ENCODE peak calls at places on chromosomes 5 and 9, in four cellular contexts. H is C1 segment of cervical spinal cord; D is bronchial epithelial cell; I is activated T-cell treated with anti-CD3 and anti-CD28 coated beads, Interleukin-2, amount 50 U/mL, for 72 hours. S is an unnamed sample.

GRCh38 chr5:44943637-44944036 is 134.9 kb downstream of the MRPS30 start:
- DNase-seq in I (no peak), D (no peak), H (no peak), S (no peak)

GRCh38 chr9:84310903-84311302 is 29.7 kb downstream of the SLC28A3 start:
- DNase-seq in I (no peak), D (no peak), H (no peak), S (no peak)

GRCh38 chr9:134950811-134951210 is 33.1 kb upstream of the FCN1 start:
- DNase-seq in H (no peak), I (no peak), D (no peak), S (no peak)

GRCh38 chr5:119470851-119471451 is 18.7 kb downstream of the HSD17B4 start:
- DNase-seq in I (no peak), H (no peak), D (peak), S (peak)

GRCh38 chr9:122374885-122375420 is 4.1 kb downstream of the PTGS1 start:
- DNase-seq in I (no peak), D (peak), H (no peak), S (peak)

GRCh38 chr9:121360975-121361374 is 9.1 kb downstream of the STOM start:
- DNase-seq in H (no peak), D (peak), I (no peak), S (no peak)

GRCh38 chr5:13427859-13428557 is 516.5 kb downstream of the DNAH5 start:
- DNase-seq in D (no peak), H (no peak), I (no peak), S (no peak)

GRCh38 chr5:131538177-131538593 is 96.8 kb downstream of the RAPGEF6 start:
- DNase-seq in H (no peak), I (no peak), D (peak), S (no peak)

GRCh38 chr5:65790371-65791163 is 68.6 kb downstream of the NLN start:
- DNase-seq in D (no peak), H (no peak), I (no peak), S (no peak)

GRCh38 chr5:139734517-139734916 is 61.1 kb upstream of the PSD2 start:
- DNase-seq in H (no peak), I (no peak), D (no peak), S (no peak)

GRCh38 chr9:71741841-71742648 is 26.3 kb downstream of the CEMIP2 start:
- DNase-seq in H (no peak), I (no peak), D (peak), S (peak)

GRCh38 chr5:52800394-52801213 is 12.9 kb downstream of the ITGA1 start:
- DNase-seq in H (peak), I (peak), D (peak), S (peak)

GRCh38 chr5:2300421-2300820 is 417.7 kb upstream of the IRX4 start:
- DNase-seq in D (no peak), I (no peak), H (no peak), S (no peak)

GRCh38 chr5:65255294-65255693 is 226.4 kb downstream of the ADAMTS6 start:
- DNase-seq in D (no peak), I (no peak), H (no peak), S (no peak)

GRCh38 chr5:163506726-163507125 is 1.3 kb downstream of the MAT2B start:
- DNase-seq in I (peak), H (no peak), D (peak), S (peak)

GRCh38 chr9:8604201-8604600 is 804.6 kb upstream of the DMAC1 start:
- DNase-seq in D (peak), I (no peak), H (no peak), S (no peak)

GRCh38 chr9:69018688-69019087 is 4.8 kb upstream of the PRKACG start:
- DNase-seq in I (no peak), D (no peak), H (no peak), S (no peak)

GRCh38 chr5:169538935-169539334 is 44.6 kb upstream of the SPDL1 start:
- DNase-seq in D (no peak), H (no peak), I (no peak), S (no peak)

GRCh38 chr5:99900302-99900811 is 634.8 kb upstream of the FAM174A start:
- DNase-seq in D (peak), H (no peak), I (no peak), S (peak)

GRCh38 chr9:126334626-126335621 is 8.3 kb downstream of the MVB12B start:
- DNase-seq in I (no peak), H (no peak), D (peak), S (no peak)

GRCh38 chr9:27206041-27206440 is 90.9 kb downstream of the EQTN start:
- DNase-seq in D (no peak), I (no peak), H (no peak), S (no peak)

GRCh38 chr9:35659340-35659739 is 1.2 kb downstream of the CCDC107 start:
- DNase-seq in D (peak), H (no peak), I (no peak), S (no peak)

GRCh38 chr5:99724732-99725131 is 795.9 kb upstream of the CHD1 start:
- DNase-seq in H (no peak), D (no peak), I (no peak), S (no peak)

GRCh38 chr9:75190762-75191161 is 102.4 kb downstream of the OSTF1 start:
- DNase-seq in D (no peak), I (no peak), H (no peak), S (peak)

GRCh38 chr9:811101-811531 is 30.4 kb upstream of the DMRT1 start:
- DNase-seq in H (no peak), D (peak), I (no peak), S (peak)

GRCh38 chr5:83927140-83927733 is 206.6 kb upstream of the HAPLN1 start:
- DNase-seq in H (peak), I (peak), D (peak), S (peak)

GRCh38 chr5:158953929-158954534 is 145.7 kb downstream of the EBF1 start:
- DNase-seq in D (no peak), I (no peak), H (no peak), S (no peak)

GRCh38 chr9:77512876-77513275 is 135.2 kb downstream of the GNA14 start:
- DNase-seq in I (no peak), H (no peak), D (no peak), S (no peak)

GRCh38 chr9:20242767-20243166 is 379.5 kb downstream of the MLLT3 start:
- DNase-seq in H (no peak), D (no peak), I (peak), S (no peak)

GRCh38 chr5:52709171-52709925 is 78.4 kb upstream of the ITGA1 start:
- DNase-seq in D (peak), I (peak), H (no peak), S (peak)

GRCh38 chr9:129076640-129077037 is 4.3 kb upstream of the DOLPP1 start:
- DNase-seq in H (no peak), I (no peak), D (no peak), S (no peak)

S was measured in HT-29.